ENCODE peak calls at places on chromosomes 7 and 10, in four cellular contexts. T is IMR-90, O is K562, R is GM12878. X is an unnamed sample.

GRCh38 chr10:123651421-123652047 is 14.6 kb upstream of the GPR26 start:
- DNase-seq in T (no peak), O (no peak), R (no peak), X (no peak)

GRCh38 chr7:116591202-116592040 is 66.6 kb downstream of the CAV1 start:
- DNase-seq in T (peak), O (peak), R (no peak), X (peak)

GRCh38 chr10:25017661-25018060 is 1.2 kb downstream of the THNSL1 start:
- DNase-seq in T (no peak), O (no peak), R (no peak), X (no peak)

GRCh38 chr10:86361134-86362128 is 5.2 kb downstream of the GRID1 start:
- DNase-seq in T (no peak), O (no peak), R (no peak), X (no peak)

GRCh38 chr10:32980558-32981468 is 22.8 kb upstream of the ITGB1 start:
- DNase-seq in T (peak), O (peak), R (no peak), X (peak)

GRCh38 chr7:12067156-12067831 is 143.8 kb upstream of the TMEM106B start:
- DNase-seq in T (peak), O (peak), R (peak), X (peak)

GRCh38 chr10:13366891-13367290 is 18.8 kb upstream of the SEPHS1 start:
- DNase-seq in T (no peak), O (no peak), R (no peak), X (no peak)

GRCh38 chr10:44008270-44008916 is 359.7 kb upstream of the ZNF32 start:
- DNase-seq in T (peak), O (no peak), R (peak), X (peak)

GRCh38 chr10:43130756-43131155 is 7.5 kb upstream of the CSGALNACT2 start:
- DNase-seq in T (no peak), O (no peak), R (no peak), X (no peak)

GRCh38 chr7:101700424-101700823 is 71.3 kb upstream of the MYL10 start:
- DNase-seq in T (no peak), O (no peak), R (no peak), X (no peak)

GRCh38 chr7:99219985-99220384 is 12.1 kb upstream of the KPNA7 start:
- DNase-seq in T (no peak), O (no peak), R (no peak), X (no peak)

GRCh38 chr10:8048281-8049008 is 6.0 kb upstream of the GATA3 start:
- DNase-seq in T (no peak), O (no peak), R (no peak), X (no peak)

GRCh38 chr7:77935652-77936348 is 137.2 kb downstream of the PHTF2 start:
- DNase-seq in T (no peak), O (no peak), R (no peak), X (no peak)

GRCh38 chr10:103595933-103596726 is 102.6 kb downstream of the NEURL1 start:
- DNase-seq in T (no peak), O (no peak), R (no peak), X (no peak)

GRCh38 chr7:104363355-104363754 is 35.0 kb downstream of the LHFPL3 start:
- DNase-seq in T (no peak), O (no peak), R (no peak), X (no peak)

GRCh38 chr7:135923700-135924261 is 53.4 kb downstream of the MTPN start:
- DNase-seq in T (peak), O (peak), R (no peak), X (peak)

GRCh38 chr10:58981846-58982245 is 194.6 kb upstream of the PHYHIPL start:
- DNase-seq in T (no peak), O (no peak), R (no peak), X (no peak)

GRCh38 chr7:50633414-50633710 is 68.2 kb upstream of the DDC start:
- DNase-seq in T (peak), O (no peak), R (no peak), X (no peak)

GRCh38 chr7:22150221-22150620 is 204.5 kb upstream of the CDCA7L start:
- DNase-seq in T (peak), O (no peak), R (no peak), X (no peak)

GRCh38 chr7:51316262-51316665 is 345 bp downstream of the COBL start:
- DNase-seq in T (no peak), O (no peak), R (no peak), X (peak)

GRCh38 chr7:85191383-85191782 is 4.5 kb upstream of the SEMA3D start:
- DNase-seq in T (peak), O (no peak), R (no peak), X (peak)

GRCh38 chr10:93652857-93653256 is 40.5 kb downstream of the PDE6C start:
- DNase-seq in T (peak), O (no peak), R (no peak), X (no peak)

GRCh38 chr10:239109-239508 is 103.9 kb downstream of the ZMYND11 start:
- DNase-seq in T (peak), O (no peak), R (no peak), X (no peak)

GRCh38 chr10:70748305-70748704 is 36.9 kb downstream of the TBATA start:
- DNase-seq in T (no peak), O (no peak), R (no peak), X (no peak)

GRCh38 chr10:128047991-128048826 is 78.0 kb downstream of the MKI67 start:
- DNase-seq in T (peak), O (no peak), R (no peak), X (no peak)

GRCh38 chr10:132319853-132320669 is 11.9 kb upstream of the LRRC27 start:
- DNase-seq in T (peak), O (peak), R (peak), X (peak)

GRCh38 chr7:105199372-105199771 is 185.4 kb downstream of the KMT2E start:
- DNase-seq in T (peak), O (no peak), R (no peak), X (no peak)

GRCh38 chr7:39607865-39608264 is 15.5 kb upstream of the RALA start:
- DNase-seq in T (no peak), O (no peak), R (no peak), X (no peak)

GRCh38 chr7:29495618-29496017 is 68.0 kb upstream of the PRR15 start:
- DNase-seq in T (no peak), O (no peak), R (no peak), X (no peak)

GRCh38 chr7:102912742-102913141 is at the start of gene LRRC17:
- DNase-seq in T (peak), O (no peak), R (no peak), X (no peak)

GRCh38 chr7:47739301-47739870 is 157.5 kb upstream of the TNS3 start:
- DNase-seq in T (no peak), O (no peak), R (no peak), X (no peak)

GRCh38 chr10:30537586-30537985 is 92.0 kb downstream of the LYZL2 start:
- DNase-seq in T (no peak), O (no peak), R (no peak), X (no peak)

GRCh38 chr7:155355176-155355575 is 57.5 kb downstream of the INSIG1 start:
- DNase-seq in T (no peak), O (no peak), R (no peak), X (no peak)

GRCh38 chr7:155355745-155356144 is 58.1 kb downstream of the INSIG1 start:
- DNase-seq in T (no peak), O (no peak), R (no peak), X (no peak)

GRCh38 chr7:155358066-155358947 is 60.6 kb downstream of the INSIG1 start:
- DNase-seq in T (no peak), O (no peak), R (no peak), X (no peak)

GRCh38 chr7:155357573-155358041 is 59.9 kb downstream of the INSIG1 start:
- DNase-seq in T (peak), O (no peak), R (no peak), X (no peak)

DNA sequence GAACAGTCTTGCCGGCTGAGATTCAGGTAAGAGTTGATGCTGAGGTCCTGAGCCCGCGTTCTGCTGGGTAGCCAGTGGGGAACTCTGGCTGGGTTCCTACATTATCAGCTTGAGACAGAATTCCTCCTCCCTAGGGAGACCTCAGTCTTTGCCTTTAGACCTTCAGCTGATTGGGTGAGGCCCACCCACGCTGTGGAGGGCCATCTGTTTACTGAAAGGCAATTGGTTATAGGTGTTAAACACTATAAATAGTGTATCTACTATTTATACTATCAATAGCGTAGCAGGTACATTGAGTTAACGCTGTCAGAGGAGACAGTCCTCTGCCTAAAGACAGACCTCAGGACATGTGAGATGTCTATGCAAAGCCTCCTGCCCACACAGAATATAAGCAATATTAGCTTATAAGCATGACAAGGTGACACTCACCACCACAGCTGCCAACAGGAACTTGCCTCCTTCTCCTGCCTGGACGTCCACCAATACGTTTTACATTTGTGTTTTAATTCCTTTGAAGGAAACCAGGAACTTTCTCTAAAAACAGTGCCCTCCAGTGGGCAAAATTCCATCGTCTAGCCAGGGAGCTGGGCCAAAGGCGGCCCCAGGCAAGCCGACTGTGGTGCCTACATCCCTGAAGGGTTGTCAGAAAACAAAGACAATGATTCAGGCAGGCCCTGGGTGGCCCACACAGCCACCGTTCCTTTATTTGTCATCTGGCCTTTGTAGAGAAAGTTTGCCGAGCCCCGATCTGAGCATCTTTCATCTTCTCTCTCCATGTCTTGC is 58.8 kb downstream of the INSIG1 start:
- DNase-seq in T (no peak), O (peak), R (no peak), X (peak)
- TF ChIP-seq RCOR1 in T (no peak), O (no peak), R (no peak), X (no peak)

GRCh38 chr7:151179287-151179860 is 7.7 kb downstream of the ASB10 start:
- DNase-seq in T (no peak), O (no peak), R (no peak), X (no peak)

GRCh38 chr7:151179946-151180345 is 7.1 kb downstream of the ASB10 start:
- DNase-seq in T (no peak), O (no peak), R (no peak), X (no peak)

GRCh38 chr7:151177310-151177709 is 9.7 kb downstream of the ASB10 start:
- DNase-seq in T (no peak), O (no peak), R (no peak), X (no peak)

GRCh38 chr7:151178236-151178635 is 8.8 kb downstream of the ASB10 start:
- DNase-seq in T (no peak), O (no peak), R (no peak), X (no peak)

GRCh38 chr7:151178831-151179230 is 8.2 kb downstream of the ASB10 start:
- DNase-seq in T (no peak), O (no peak), R (no peak), X (no peak)
- TF ChIP-seq RFX5 in T (no peak), O (no peak), R (no peak), X (no peak)

GRCh38 chr10:116692225-116692624 is 50.1 kb downstream of the HSPA12A start:
- DNase-seq in T (no peak), O (no peak), R (no peak), X (no peak)
- H3K4me2 ChIP-seq in T (no peak), O (no peak), R (no peak), X (no peak)

DNA sequence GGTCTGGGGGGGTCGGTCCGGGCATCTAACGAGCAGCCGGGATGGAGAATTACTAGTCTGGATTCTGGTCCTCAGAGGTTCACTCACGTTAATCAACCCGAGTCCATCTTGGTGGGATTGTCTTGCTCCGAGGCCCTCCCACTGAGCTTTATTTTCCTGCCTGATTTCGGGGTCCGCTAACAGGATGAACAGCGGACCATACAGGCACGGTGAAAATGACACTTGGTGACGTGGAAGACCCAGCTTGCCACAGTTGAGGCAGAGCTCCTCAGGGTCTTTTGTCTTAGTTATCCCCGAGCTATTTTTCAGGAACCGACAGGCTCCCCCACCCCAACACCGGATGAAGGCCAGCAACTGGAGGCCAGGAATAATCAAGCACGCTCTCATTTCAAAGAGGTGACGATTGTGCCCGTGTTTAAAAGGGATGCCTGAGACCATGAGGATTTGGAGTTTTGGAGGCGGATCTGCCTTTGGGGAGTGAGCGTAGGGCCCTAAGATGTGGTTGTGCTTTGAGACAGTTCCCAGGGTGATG is 517 bp upstream of the LRRD1 start:
- DNase-seq in T (peak), O (no peak), R (no peak), X (no peak)
- TF ChIP-seq RCOR1 in T (no peak), O (no peak), R (no peak), X (no peak)

GRCh38 chr7:142436601-142437000 is 178.7 kb upstream of the PRSS58 start:
- DNase-seq in T (peak), O (peak), R (no peak), X (no peak)

GRCh38 chr7:142438235-142438922 is 180.5 kb upstream of the PRSS58 start:
- DNase-seq in T (peak), O (peak), R (no peak), X (peak)

GRCh38 chr7:142431491-142431890 is 173.6 kb upstream of the PRSS58 start:
- DNase-seq in T (no peak), O (no peak), R (no peak), X (no peak)

GRCh38 chr7:142432386-142432785 is 174.5 kb upstream of the PRSS58 start:
- DNase-seq in T (no peak), O (no peak), R (no peak), X (no peak)

GRCh38 chr7:142434666-142435174 is 176.9 kb upstream of the PRSS58 start:
- DNase-seq in T (no peak), O (no peak), R (no peak), X (no peak)
- TF ChIP-seq RFX5 in T (no peak), O (no peak), R (no peak), X (no peak)

GRCh38 chr10:18401416-18402195 is 249.8 kb downstream of the NSUN6 start:
- DNase-seq in T (no peak), O (no peak), R (no peak), X (no peak)

GRCh38 chr10:18399158-18399557 is 252.2 kb downstream of the NSUN6 start:
- DNase-seq in T (no peak), O (no peak), R (peak), X (no peak)

GRCh38 chr10:18400201-18400910 is 251.0 kb downstream of the NSUN6 start:
- DNase-seq in T (peak), O (peak), R (peak), X (no peak)

GRCh38 chr10:18402766-18403346 is 248.5 kb downstream of the NSUN6 start:
- DNase-seq in T (peak), O (no peak), R (no peak), X (no peak)

DNA sequence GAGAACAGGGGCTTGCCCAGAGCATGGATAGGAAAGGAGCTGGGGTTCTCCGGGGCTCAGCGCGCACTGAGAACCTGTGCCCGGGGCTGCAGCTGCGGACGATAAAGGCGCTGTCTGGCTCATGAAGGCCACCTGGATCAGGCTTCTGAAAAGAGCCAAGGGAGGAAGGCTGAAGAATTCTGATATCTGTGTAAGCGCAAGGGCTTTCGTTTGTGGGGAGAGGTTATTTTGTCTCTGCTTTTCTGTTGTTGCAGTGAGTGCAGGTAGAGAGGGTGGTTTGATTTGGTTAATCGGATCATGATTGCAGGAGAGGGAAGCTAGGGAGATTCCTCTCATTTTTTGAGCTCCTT is 250.5 kb downstream of the NSUN6 start:
- DNase-seq in T (no peak), O (no peak), R (no peak), X (no peak)
- H3K4me2 ChIP-seq in T (peak), O (no peak), R (no peak), X (peak)

X was measured in A549.